ENCODE peak calls at places on chromosomes 7 and 10, in five cellular contexts. S is effector CD4-positive, alpha-beta T cell; W is EH; U is CD14-positive monocyte; I is NCI-H510A treated with DMSO at 0.1 percent for 48 hours. R is an unnamed sample.

GRCh38 chr10:131131726-131132561 is 179.6 kb downstream of the TCERG1L start:
- DNase-seq in U (peak), I (no peak), W (no peak), S (no peak), R (peak)

GRCh38 chr7:17234398-17235021 is 63.9 kb upstream of the AHR start:
- DNase-seq in I (no peak), W (peak), U (peak), S (peak), R (no peak)

GRCh38 chr10:133260895-133261725 is 15.6 kb downstream of the ADAM8 start:
- DNase-seq in U (no peak), I (no peak), W (peak), S (peak), R (peak)

GRCh38 chr7:36726806-36727503 is 2.7 kb upstream of the AOAH start:
- DNase-seq in U (peak), W (no peak), I (no peak), S (no peak), R (no peak)

GRCh38 chr10:2936816-2937215 is 130.5 kb upstream of the PFKP start:
- DNase-seq in W (no peak), I (no peak), S (no peak), U (no peak), R (no peak)

GRCh38 chr7:14691597-14692203 is 210.9 kb downstream of the DGKB start:
- DNase-seq in U (no peak), W (peak), S (peak), I (peak), R (peak)

GRCh38 chr10:8056378-8056777 is 1.9 kb downstream of the GATA3 start:
- DNase-seq in I (no peak), S (no peak), U (no peak), W (no peak), R (no peak)

GRCh38 chr10:47041401-47042198 is 130.4 kb downstream of the PTPN20 start:
- DNase-seq in I (no peak), S (no peak), W (no peak), U (no peak), R (no peak)